ENCODE peak calls at places on chromosomes 7 and 10, in six cellular contexts. P is heart right ventricle, M is fibroblast of mammary gland, J is endothelial cell of umbilical vein, E is right atrium auricular region, Q is glutamatergic neuron. R is an unnamed sample.

GRCh38 chr10:3567291-3567963 is 217.6 kb downstream of the KLF6 start:
- DNase-seq in J (no peak), M (no peak), P (no peak), Q (no peak), E (no peak), R (no peak)

GRCh38 chr7:131042269-131043160 is 285.2 kb upstream of the MKLN1 start:
- DNase-seq in M (no peak), Q (no peak), J (no peak), E (peak), P (no peak), R (peak)

GRCh38 chr7:73701357-73701995 is 18.0 kb downstream of the STX1A start:
- DNase-seq in E (no peak), M (peak), J (peak), Q (peak), P (no peak), R (peak)

GRCh38 chr7:30134523-30135270 is at the start of gene MTURN:
- DNase-seq in P (peak), Q (peak), M (peak), J (peak), E (peak), R (peak)

GRCh38 chr10:122363311-122363710 is 11.2 kb upstream of the PLEKHA1 start:
- DNase-seq in E (no peak), M (no peak), Q (no peak), P (no peak), J (no peak), R (no peak)

GRCh38 chr10:118977864-118978263 is 51.6 kb upstream of the NANOS1 start:
- DNase-seq in Q (no peak), P (no peak), J (no peak), E (no peak), M (no peak), R (peak)

GRCh38 chr10:28095791-28096367 is 97.0 kb upstream of the ODAD2 start:
- DNase-seq in M (no peak), E (no peak), Q (no peak), J (peak), P (no peak), R (no peak)

GRCh38 chr7:110373514-110374258 is 717.2 kb upstream of the LRRN3 start:
- DNase-seq in Q (no peak), P (no peak), J (no peak), E (no peak), M (no peak), R (no peak)

GRCh38 chr7:2757361-2757903 is 69.4 kb downstream of the AMZ1 start:
- DNase-seq in M (no peak), J (no peak), P (peak), E (no peak), Q (no peak), R (no peak)

GRCh38 chr10:21926358-21926890 is 77.1 kb downstream of the DNAJC1 start:
- DNase-seq in M (no peak), Q (no peak), E (no peak), P (no peak), J (no peak), R (no peak)

GRCh38 chr10:5589071-5589962 is 64.6 kb downstream of the CALML3 start:
- DNase-seq in P (no peak), M (no peak), Q (no peak), J (peak), E (no peak), R (no peak)

GRCh38 chr7:81447351-81447952 is 322.4 kb downstream of the HGF start:
- DNase-seq in Q (no peak), P (no peak), M (peak), J (peak), E (no peak), R (peak)

GRCh38 chr7:95687759-95688343 is 84.5 kb upstream of the DYNC1I1 start:
- DNase-seq in J (peak), E (no peak), Q (no peak), M (peak), P (no peak), R (peak)

GRCh38 chr7:114691605-114692004 is 230.3 kb upstream of the MDFIC start:
- DNase-seq in J (no peak), P (no peak), E (no peak), M (no peak), Q (no peak), R (no peak)
- TF ChIP-seq CTCF in J (no peak), P (no peak), E (no peak), M (no peak), Q (no peak), R (no peak)

GRCh38 chr10:132136097-132136521 is 50.6 kb upstream of the DPYSL4 start:
- DNase-seq in J (no peak), Q (no peak), P (peak), E (no peak), M (no peak), R (no peak)

GRCh38 chr10:132136689-132137088 is 50.1 kb upstream of the DPYSL4 start:
- DNase-seq in Q (no peak), E (no peak), M (no peak), J (no peak), P (no peak), R (no peak)

GRCh38 chr10:132138596-132138995 is 48.2 kb upstream of the DPYSL4 start:
- DNase-seq in E (no peak), J (no peak), M (no peak), P (peak), Q (peak), R (no peak)

GRCh38 chr10:132138133-132138532 is 48.6 kb upstream of the DPYSL4 start:
- DNase-seq in Q (no peak), M (no peak), E (no peak), J (no peak), P (peak), R (no peak)

DNA sequence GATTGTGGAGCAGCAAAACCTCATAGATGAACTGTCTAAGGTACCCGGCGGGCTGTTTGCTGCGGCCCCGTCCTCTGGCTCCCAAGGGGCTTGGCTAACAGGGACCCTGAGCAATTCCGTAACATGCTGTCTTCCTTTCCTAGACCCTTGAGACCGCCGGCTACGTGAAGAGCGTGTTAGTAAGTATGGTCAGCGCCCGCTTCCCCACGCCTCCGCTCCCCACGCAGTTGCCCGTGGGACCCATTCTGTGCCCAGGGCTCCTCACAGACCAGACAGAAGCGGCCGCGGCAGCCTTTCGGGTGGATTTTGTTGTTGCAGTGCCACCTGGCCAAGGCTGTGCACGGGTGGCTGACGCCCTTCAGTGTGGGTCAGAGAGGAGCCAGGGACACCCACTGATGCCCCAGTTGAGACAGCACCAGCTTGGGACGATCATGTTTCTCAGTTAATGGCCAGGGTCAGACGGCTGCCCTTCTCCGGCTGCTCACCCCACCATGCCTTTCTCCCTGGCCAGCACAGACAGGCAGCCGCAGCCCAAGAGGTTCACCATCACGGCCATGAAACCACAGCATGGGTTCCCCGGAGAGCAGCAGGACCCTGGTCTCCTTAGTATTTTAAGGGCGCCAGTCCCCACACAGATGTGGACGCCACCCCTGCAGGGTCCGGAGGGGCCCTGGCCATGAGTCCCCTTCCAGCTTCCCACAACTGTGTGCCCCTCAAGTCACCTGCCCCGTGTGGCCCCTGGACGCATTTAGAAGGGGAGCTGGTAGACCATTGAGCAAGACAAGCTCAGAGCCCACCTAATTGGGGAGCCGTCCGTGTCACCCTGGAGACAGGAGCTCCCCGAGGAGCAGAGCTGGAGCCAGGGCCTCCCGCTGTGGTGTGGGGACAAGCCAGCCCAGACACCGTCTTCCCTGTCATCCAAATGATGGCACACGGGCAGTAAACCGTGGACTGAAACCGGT is 49.4 kb upstream of the DPYSL4 start:
- DNase-seq in P (no peak), E (no peak), J (no peak), M (no peak), Q (peak), R (no peak)
- TF ChIP-seq CTCF in P (no peak), E (no peak), J (no peak), M (no peak), Q (no peak), R (no peak)

GRCh38 chr10:89207801-89208551 is 859 bp upstream of the CH25H start:
- DNase-seq in Q (peak), J (no peak), M (peak), E (peak), P (peak), R (peak)
- TF ChIP-seq CTCF in Q (no peak), J (no peak), M (no peak), E (no peak), P (no peak), R (no peak)

GRCh38 chr10:80739328-80739727 is 201.6 kb downstream of the SH2D4B start:
- DNase-seq in Q (no peak), M (no peak), J (no peak), E (peak), P (no peak), R (no peak)
- TF ChIP-seq CTCF in Q (no peak), M (no peak), J (no peak), E (no peak), P (no peak), R (no peak)

GRCh38 chr7:149666360-149666905 is 107.0 kb downstream of the ZNF467 start:
- DNase-seq in J (no peak), E (no peak), Q (no peak), M (no peak), P (no peak), R (no peak)

GRCh38 chr7:149673006-149673405 is 100.4 kb downstream of the ZNF467 start:
- DNase-seq in J (no peak), E (no peak), P (no peak), Q (no peak), M (no peak), R (no peak)

GRCh38 chr7:149664666-149665065 is 108.7 kb downstream of the ZNF467 start:
- DNase-seq in P (no peak), J (no peak), E (no peak), Q (no peak), M (no peak), R (no peak)

GRCh38 chr7:149670288-149670687 is 103.1 kb downstream of the ZNF467 start:
- DNase-seq in E (peak), J (peak), Q (no peak), P (no peak), M (peak), R (no peak)

DNA sequence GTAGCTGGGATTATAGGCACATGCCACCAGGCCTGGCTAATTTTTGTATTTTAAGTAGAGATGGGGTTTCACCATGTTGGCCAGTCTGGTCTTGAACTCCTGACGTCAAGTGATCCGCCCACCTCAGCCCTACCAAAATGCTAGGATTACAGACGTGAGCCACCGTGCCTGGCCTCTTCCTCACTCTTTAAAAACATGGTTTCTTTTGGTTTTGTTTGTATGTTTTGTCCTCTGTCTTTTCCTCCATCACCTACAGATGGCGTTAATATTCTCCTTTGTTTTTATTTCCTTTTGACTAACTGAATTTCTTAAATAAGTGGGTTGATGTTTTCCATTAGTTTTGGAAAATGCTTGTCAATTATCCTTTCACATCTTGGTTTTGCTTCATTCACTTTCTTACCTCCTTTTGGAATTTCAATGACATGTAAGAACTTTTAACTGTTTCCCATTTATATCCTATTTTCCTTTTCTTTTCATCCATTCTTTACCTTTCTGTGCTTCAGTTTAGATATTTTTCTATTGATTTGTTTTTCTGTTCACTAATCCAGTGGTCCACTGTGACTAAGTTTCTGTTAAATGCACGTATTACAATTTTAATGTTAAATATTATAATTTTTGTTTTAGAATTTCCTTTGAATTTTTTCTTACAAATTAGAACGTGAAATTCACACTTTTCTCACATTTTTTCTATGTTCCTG is 104.1 kb downstream of the ZNF467 start:
- DNase-seq in E (no peak), J (peak), P (no peak), M (peak), Q (no peak), R (no peak)
- TF ChIP-seq CTCF in E (peak), J (peak), P (no peak), M (peak), Q (no peak), R (peak)

R was measured in endodermal cell.